ENCODE peak calls at places on chromosomes 2 and 18, in four cellular contexts. I, O, X and G are unnamed samples.

GRCh38 chr2:180463608-180464007 is 456.5 kb upstream of the CWC22 start:
- DNase-seq in I (no peak), O (no peak), X (no peak), G (no peak)

GRCh38 chr2:3628241-3628679 is 29.7 kb upstream of the ALLC start:
- DNase-seq in I (no peak), O (peak; percentile 16), X (no peak), G (peak; percentile 16)

GRCh38 chr2:86331391-86331790 is 6.0 kb downstream of the REEP1 start:
- DNase-seq in I (no peak), O (no peak), X (no peak), G (no peak)

GRCh38 chr2:41735446-41735845 is 312.4 kb upstream of the PKDCC start:
- DNase-seq in I (no peak), O (no peak), X (no peak), G (no peak)

GRCh38 chr2:200509227-200509607 is 651 bp downstream of the KCTD18 start:
- DNase-seq in I (no peak), O (no peak), X (no peak), G (no peak)

GRCh38 chr2:71922091-71922490 is 225.6 kb downstream of the CYP26B1 start:
- DNase-seq in I (no peak), O (peak; percentile 7), X (no peak), G (no peak)

GRCh38 chr2:145820651-145821050 is 1300.7 kb upstream of the ZEB2 start:
- DNase-seq in I (no peak), O (no peak), X (no peak), G (no peak)

GRCh38 chr2:140508756-140509155 is 1622.1 kb downstream of the LRP1B start:
- DNase-seq in I (no peak), O (no peak), X (no peak), G (no peak)

GRCh38 chr2:191499874-191500565 is 177.9 kb upstream of the NABP1 start:
- DNase-seq in I (no peak), O (no peak), X (no peak), G (no peak)

GRCh38 chr18:50678651-50679415 is 118.9 kb downstream of the MAPK4 start:
- DNase-seq in I (peak; percentile 46), O (no peak), X (no peak), G (no peak)

GRCh38 chr2:67858886-67859285 is 203.9 kb downstream of the C1D start:
- DNase-seq in I (no peak), O (no peak), X (no peak), G (no peak)

GRCh38 chr2:109386004-109386695 is 227.6 kb downstream of the SEPTIN10 start:
- DNase-seq in I (no peak), O (no peak), X (no peak), G (no peak)

GRCh38 chr2:195683174-195683573 is 26.1 kb downstream of the SLC39A10 start:
- DNase-seq in I (no peak), O (no peak), X (no peak), G (no peak)

GRCh38 chr2:231966886-231967285 is 5.4 kb downstream of the DIS3L2 start:
- DNase-seq in I (no peak), O (no peak), X (no peak), G (no peak)

GRCh38 chr2:231965118-231965517 is 3.6 kb downstream of the DIS3L2 start:
- DNase-seq in I (no peak), O (no peak), X (no peak), G (no peak)

GRCh38 chr2:231960810-231961348 is 634 bp upstream of the DIS3L2 start:
- DNase-seq in I (no peak), O (no peak), X (no peak), G (no peak)

GRCh38 chr2:231957913-231958763 is 3.4 kb upstream of the DIS3L2 start:
- DNase-seq in I (no peak), O (no peak), X (no peak), G (no peak)

DNA sequence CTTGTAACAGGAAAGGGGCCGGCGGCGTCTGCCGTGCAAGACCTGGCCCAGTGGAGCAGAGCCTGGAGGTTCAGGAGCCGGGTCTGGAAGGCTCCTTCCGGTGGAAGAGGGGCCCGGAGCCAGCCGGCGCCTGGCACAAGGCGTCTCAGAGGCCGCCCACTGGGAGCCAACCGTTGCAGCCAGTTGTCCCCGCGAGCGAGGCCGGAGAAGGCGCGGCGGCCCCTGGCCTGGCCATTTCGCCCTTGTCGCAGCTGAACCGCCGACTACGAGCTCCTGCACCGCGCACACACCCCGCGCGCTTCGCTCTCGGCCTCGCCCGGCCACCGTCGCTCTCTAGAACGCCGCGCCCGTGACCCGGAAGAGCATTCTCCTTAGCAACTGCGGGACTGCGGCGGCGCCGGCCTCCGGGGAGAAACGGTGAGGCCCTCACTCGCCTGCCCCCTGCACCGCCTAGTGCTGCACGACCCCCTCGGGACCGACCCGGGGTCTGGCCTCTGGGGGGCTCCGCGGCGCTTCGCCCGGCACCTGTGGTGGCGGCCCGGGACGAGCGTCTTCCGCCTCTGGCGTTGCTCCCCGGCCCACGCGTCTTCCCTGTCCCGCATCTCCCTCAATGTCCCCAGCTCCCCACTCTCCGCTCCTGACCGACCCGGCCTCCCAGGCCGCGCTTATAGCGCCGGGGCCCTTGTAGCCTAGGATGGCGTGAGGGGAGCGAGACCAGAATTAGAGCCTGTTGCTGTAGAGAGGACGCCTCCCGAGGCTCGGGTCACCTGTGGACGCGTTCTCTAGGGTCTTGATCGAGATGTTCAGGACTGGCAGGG is at the start of gene DIS3L2:
- DNase-seq in I (peak; percentile 76), O (peak; percentile 87), X (peak; percentile 63), G (peak; percentile 88)
- TF ChIP-seq POLR2A in I (peak; percentile 53), O (peak; percentile 56), X (peak; percentile 85), G (no peak)

DNA sequence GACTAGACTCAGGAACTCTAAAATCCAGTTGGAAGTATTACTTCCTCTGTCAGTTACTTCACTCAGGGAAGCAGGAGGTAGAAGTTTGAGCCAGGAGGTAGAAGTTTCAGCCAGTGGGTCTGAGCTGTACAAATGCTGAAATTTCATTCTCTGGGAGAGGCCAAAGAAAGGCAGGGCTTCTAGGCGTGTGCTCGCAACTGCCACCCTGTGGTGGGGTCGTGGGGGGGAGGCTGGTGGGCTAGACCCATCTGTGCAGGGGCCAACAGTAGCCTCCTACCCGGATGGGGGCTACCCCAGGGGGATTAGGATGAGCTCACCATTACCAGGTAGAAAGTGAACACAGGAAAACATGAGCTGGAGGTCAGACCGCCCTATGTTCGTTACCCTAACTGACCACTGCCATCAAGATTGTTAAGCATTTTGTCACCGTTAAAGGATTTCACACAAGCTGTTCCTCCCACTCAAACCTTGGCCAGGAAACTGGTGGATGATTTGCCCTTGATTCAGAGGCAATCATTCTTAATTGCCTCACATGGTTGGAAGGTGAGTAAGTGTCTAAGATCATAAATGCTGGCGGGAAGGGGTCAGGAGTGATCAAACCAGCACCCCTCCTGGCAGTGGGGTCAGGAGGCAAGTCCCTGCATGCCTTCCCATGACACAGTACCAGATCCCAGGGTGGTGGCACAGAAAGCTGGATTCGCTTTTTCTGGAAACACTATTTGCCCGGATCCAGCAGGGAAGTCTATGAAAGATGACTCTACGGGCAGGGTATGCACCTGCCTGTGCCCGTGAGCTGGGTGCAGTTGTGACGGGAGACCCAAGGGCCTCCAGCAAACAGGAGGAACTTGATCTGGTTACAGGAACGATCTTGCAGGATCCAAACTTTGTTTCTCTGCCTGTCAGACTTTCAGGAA is 5.2 kb upstream of the FHL2 start:
- DNase-seq in I (peak; percentile 49), O (no peak), X (peak; percentile 93), G (no peak)
- TF ChIP-seq CTCF in I (no peak), O (no peak), X (peak; percentile 68), G (no peak)

GRCh38 chr2:12052771-12053170 is 306.3 kb downstream of the LPIN1 start:
- DNase-seq in I (no peak), O (no peak), X (no peak), G (no peak)
- H3K27ac ChIP-seq in I (no peak overlapping the region), O (no peak overlapping the region), X (no peak overlapping the region), G (no peak overlapping the region)

DNA sequence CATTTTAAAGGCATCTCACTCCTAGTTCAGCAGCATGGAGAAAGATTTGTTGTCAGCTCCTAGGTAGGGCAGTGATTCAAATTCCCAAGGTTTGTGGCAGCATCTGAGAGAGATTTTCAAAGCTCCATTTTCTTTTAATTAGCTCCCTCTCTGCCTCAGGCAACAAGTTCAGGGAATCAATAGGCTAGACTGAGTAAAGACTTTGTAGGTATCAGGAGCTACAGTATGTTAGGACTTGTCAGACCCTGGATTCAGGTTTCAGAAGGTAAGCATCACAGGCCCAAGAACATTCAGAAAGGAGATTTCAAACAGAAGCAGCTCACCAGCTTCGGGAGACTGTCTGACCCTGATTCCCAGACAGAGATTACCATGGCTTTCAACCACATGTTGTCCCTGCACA is 273.3 kb upstream of the ERBB4 start:
- DNase-seq in I (no peak), O (no peak), X (no peak), G (no peak)
- TF ChIP-seq POLR2A in I (no peak), O (no peak), X (no peak), G (no peak)

GRCh38 chr18:62977512-62977911 is 262.2 kb downstream of the PHLPP1 start:
- DNase-seq in I (no peak), O (no peak), X (no peak), G (no peak)

GRCh38 chr18:62974928-62975675 is 259.8 kb downstream of the PHLPP1 start:
- DNase-seq in I (peak; percentile 40), O (no peak), X (no peak), G (no peak)

GRCh38 chr18:62975785-62976184 is 260.4 kb downstream of the PHLPP1 start:
- DNase-seq in I (no peak), O (no peak), X (no peak), G (no peak)

GRCh38 chr18:62974388-62974787 is 259.0 kb downstream of the PHLPP1 start:
- DNase-seq in I (no peak), O (no peak), X (no peak), G (no peak)

DNA sequence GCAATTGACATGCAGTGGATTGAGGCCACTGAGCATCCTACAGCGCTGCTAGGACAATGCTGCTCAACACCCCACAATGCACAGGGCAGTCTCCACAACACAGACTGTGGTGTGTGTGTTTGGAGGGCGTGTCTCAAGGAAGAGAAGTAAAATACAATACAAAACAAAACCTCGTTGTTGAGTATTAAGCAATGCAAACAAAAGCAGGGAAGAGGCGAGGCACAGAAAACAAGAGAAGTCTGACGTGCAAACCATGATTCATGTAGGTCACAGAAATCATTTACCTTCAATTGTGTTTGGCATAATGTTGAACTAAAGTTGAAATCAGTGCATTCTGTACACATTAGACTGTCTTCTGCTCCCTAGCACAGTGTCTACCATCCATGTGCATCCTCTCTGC is 260.9 kb downstream of the PHLPP1 start:
- DNase-seq in I (no peak), O (no peak), X (no peak), G (peak; percentile 48)
- TF ChIP-seq CTCF in I (no peak), O (no peak), X (no peak), G (no peak)

GRCh38 chr2:211455225-211455841 is 898.9 kb downstream of the CPS1 start:
- DNase-seq in I (peak; percentile 40), O (no peak), X (peak; percentile 39), G (peak; percentile 34)
- H3K27ac ChIP-seq in I (no peak overlapping the region), O (no peak overlapping the region), X (no peak overlapping the region), G (no peak overlapping the region)

GRCh38 chr2:20580690-20581437 is 70.0 kb downstream of the HS1BP3 start:
- DNase-seq in I (no peak), O (no peak), X (no peak), G (no peak)

GRCh38 chr2:20578266-20578894 is 72.5 kb downstream of the HS1BP3 start:
- DNase-seq in I (no peak), O (no peak), X (no peak), G (no peak)

GRCh38 chr2:20579866-20580265 is 71.0 kb downstream of the HS1BP3 start:
- DNase-seq in I (no peak), O (no peak), X (no peak), G (peak; percentile 72)

GRCh38 chr2:20577495-20578235 is 73.2 kb downstream of the HS1BP3 start:
- DNase-seq in I (no peak), O (no peak), X (no peak), G (no peak)

GRCh38 chr2:20578895-20579825 is 71.7 kb downstream of the HS1BP3 start:
- DNase-seq in I (peak; percentile 96), O (peak; percentile 89), X (peak; percentile 92), G (peak; percentile 55)
- TF ChIP-seq POLR2A in I (peak; percentile 13), O (peak; percentile 8), X (no peak), G (no peak)